ENCODE peak calls at places on chromosomes 4 and X, in eight cellular contexts. S is hypothalamus; O is transverse colon; F is globus pallidus; U is bronchial epithelial cell; N is stimulated activated CD8-positive, alpha-beta memory T cell treated with anti-CD3 and anti-CD28 coated beads, Interleukin-4, amount 100 ng/mL, for 1 hour; D is effector memory CD8-positive, alpha-beta T cell; L is cardiac fibroblast. R is an unnamed sample.
A peak's percentile ranks its signal among the peaks of the same experiment; 100 is the strongest.

GRCh38 chrX:43631841-43632240 is 24.3 kb upstream of the MAOA start:
- DNase-seq in F (no peak), O (no peak), D (no peak), U (no peak), S (no peak), N (no peak), L (no peak), R (no peak)

GRCh38 chr4:112145820-112146813 is 863 bp downstream of the FAM241A start:
- DNase-seq in S (peak; percentile 41), O (peak; percentile 55), F (peak; percentile 40), N (peak; percentile 22), D (peak; percentile 57), U (peak; percentile 58), L (peak; percentile 42), R (peak; percentile 55)

GRCh38 chrX:48939417-48940228 is 17.8 kb downstream of the OTUD5 start:
- DNase-seq in S (no peak), N (no peak), L (no peak), F (no peak), U (no peak), D (no peak), O (peak; percentile 33), R (no peak)

GRCh38 chrX:22053486-22053885 is 21.4 kb downstream of the PHEX start:
- DNase-seq in L (no peak), D (no peak), F (no peak), S (no peak), N (no peak), U (peak; percentile 7), O (no peak), R (no peak)

GRCh38 chr4:61805979-61806378 is 605.9 kb downstream of the ADGRL3 start:
- DNase-seq in F (no peak), S (no peak), N (no peak), O (no peak), D (no peak), L (no peak), U (peak; percentile 28), R (no peak)

GRCh38 chr4:164937576-164938270 is 39.7 kb downstream of the TRIM61 start:
- DNase-seq in U (peak; percentile 14), S (peak; percentile 34), F (peak; percentile 67), D (no peak), L (peak; percentile 50), N (no peak), O (no peak), R (peak; percentile 33)

GRCh38 chr4:94615431-94615830 is 142.3 kb upstream of the BMPR1B start:
- DNase-seq in D (no peak), O (no peak), U (no peak), L (no peak), N (no peak), F (no peak), S (no peak), R (no peak)

GRCh38 chr4:76811604-76812412 is 86.1 kb downstream of the SOWAHB start:
- DNase-seq in D (no peak), S (no peak), F (no peak), L (peak; percentile 66), U (no peak), O (no peak), N (no peak), R (no peak)

GRCh38 chr4:38119663-38120374 is 159.6 kb downstream of the PTTG2 start:
- DNase-seq in F (no peak), D (no peak), L (peak; percentile 63), N (no peak), U (peak; percentile 48), O (no peak), S (peak; percentile 15), R (no peak)

GRCh38 chr4:107692197-107692596 is 27.8 kb downstream of the PAPSS1 start:
- DNase-seq in F (no peak), U (no peak), D (no peak), L (no peak), O (no peak), S (no peak), N (no peak), R (no peak)

GRCh38 chr4:168183717-168184571 is 91.6 kb downstream of the ANXA10 start:
- DNase-seq in L (peak; percentile 63), D (no peak), O (no peak), U (peak; percentile 54), F (peak; percentile 17), S (no peak), N (no peak), R (no peak)

GRCh38 chr4:186740822-186741221 is 17.2 kb upstream of the FAT1 start:
- DNase-seq in L (no peak), O (no peak), F (no peak), N (no peak), U (no peak), D (no peak), S (no peak), R (no peak)

GRCh38 chr4:1623821-1624518 is 60.1 kb downstream of the FAM53A start:
- DNase-seq in U (no peak), D (no peak), F (no peak), N (no peak), O (no peak), S (no peak), L (no peak), R (no peak)

GRCh38 chrX:115460565-115460888 is 100.4 kb upstream of the PLS3 start:
- DNase-seq in N (no peak), D (no peak), F (no peak), U (peak; percentile 47), L (peak; percentile 67), S (no peak), O (no peak), R (no peak)

GRCh38 chr4:158042591-158043030 is 130.2 kb downstream of the GASK1B start:
- DNase-seq in O (no peak), F (no peak), D (no peak), S (no peak), N (no peak), U (no peak), L (peak; percentile 68), R (no peak)

GRCh38 chr4:120653790-120654189 is 268.7 kb downstream of the PRDM5 start:
- DNase-seq in S (no peak), F (no peak), N (no peak), U (no peak), D (no peak), O (no peak), L (no peak), R (no peak)

GRCh38 chr4:158169931-158170690 is 2.7 kb downstream of the GASK1B start:
- DNase-seq in S (peak; percentile 49), O (no peak), N (no peak), U (no peak), F (no peak), D (no peak), L (peak; percentile 64), R (no peak)

GRCh38 chrX:119655125-119655524 is 37.8 kb downstream of the SEPTIN6 start:
- DNase-seq in N (no peak), L (peak; percentile 89), F (no peak), O (no peak), S (peak; percentile 24), D (no peak), U (peak; percentile 72), R (no peak)

GRCh38 chrX:128884430-128884829 is 638.9 kb downstream of the SMARCA1 start:
- DNase-seq in L (no peak), N (no peak), S (no peak), O (no peak), F (no peak), D (no peak), U (no peak), R (no peak)

GRCh38 chr4:26321326-26322276 is 787 bp downstream of the RBPJ start:
- DNase-seq in F (no peak), L (peak; percentile 24), S (peak; percentile 25), N (no peak), D (peak; percentile 31), U (peak; percentile 17), O (peak; percentile 37), R (no peak)

GRCh38 chrX:142804085-142804484 is 221.6 kb upstream of the SPANXN4 start:
- DNase-seq in O (no peak), L (no peak), N (no peak), S (no peak), D (no peak), F (no peak), U (no peak), R (no peak)

GRCh38 chrX:83512111-83512510 is 4.0 kb downstream of the POU3F4 start:
- DNase-seq in F (no peak), U (no peak), D (no peak), O (no peak), L (no peak), N (no peak), S (no peak), R (no peak)

GRCh38 chrX:155326610-155327009 is 7.8 kb downstream of the CLIC2 start:
- DNase-seq in L (no peak), F (no peak), U (no peak), S (no peak), N (no peak), O (no peak), D (no peak), R (no peak)

GRCh38 chr4:124499266-124499665 is 213.3 kb downstream of the ANKRD50 start:
- DNase-seq in F (no peak), S (no peak), U (no peak), N (no peak), D (no peak), O (no peak), L (peak; percentile 43), R (no peak)

GRCh38 chrX:85244411-85245210 is 820 bp downstream of the ZNF711 start:
- DNase-seq in D (no peak), L (peak; percentile 4), F (peak; percentile 11), N (no peak), U (no peak), S (peak; percentile 27), O (no peak), R (peak; percentile 26)

GRCh38 chr4:2786152-2786671 is 6.7 kb upstream of the SH3BP2 start:
- DNase-seq in L (no peak), O (peak; percentile 34), D (no peak), N (no peak), U (no peak), F (no peak), S (no peak), R (no peak)

GRCh38 chr4:98482847-98483806 is 175.3 kb downstream of the TSPAN5 start:
- DNase-seq in F (no peak), N (no peak), U (peak; percentile 96), D (no peak), L (no peak), S (no peak), O (no peak), R (no peak)

GRCh38 chr4:180827610-180828009 is 1415.6 kb upstream of the TENM3 start:
- DNase-seq in U (peak; percentile 94), F (no peak), L (peak; percentile 6), O (no peak), S (no peak), N (no peak), D (no peak), R (no peak)

GRCh38 chrX:115362334-115363095 is 73.0 kb downstream of the LUZP4 start:
- DNase-seq in L (peak; percentile 56), U (no peak), N (no peak), S (no peak), D (no peak), F (no peak), O (no peak), R (no peak)

GRCh38 chr4:158863296-158863695 is 94.5 kb downstream of the FNIP2 start:
- DNase-seq in F (no peak), O (no peak), D (no peak), S (no peak), L (no peak), N (no peak), U (no peak), R (no peak)

GRCh38 chr4:159283697-159284492 is 181.0 kb downstream of the RAPGEF2 start:
- DNase-seq in D (no peak), N (no peak), L (peak; percentile 83), O (no peak), U (peak; percentile 72), F (no peak), S (no peak), R (no peak)

R was measured in Caco-2.